ENCODE peak calls at places on chromosomes 12 and 14, in seven cellular contexts. R is HepG2, V is GM12878, S is HCT116, D is K562, W is H1, F is SK-N-SH. Z is an unnamed sample.

GRCh38 chr14:63598821-63599220 is 42.9 kb downstream of the WDR89 start:
- DNase-seq in F (no peak), D (no peak), V (no peak), R (no peak), S (no peak), W (no peak), Z (no peak)

GRCh38 chr12:56410768-56411167 is 38.5 kb downstream of the TIMELESS start:
- DNase-seq in S (no peak), W (no peak), D (no peak), V (no peak), F (no peak), R (no peak), Z (no peak)

GRCh38 chr12:89138048-89138852 is 214.1 kb downstream of the DUSP6 start:
- DNase-seq in V (no peak), D (no peak), W (no peak), F (no peak), R (no peak), S (no peak), Z (no peak)

GRCh38 chr12:108616941-108617858 is 16.5 kb downstream of the SELPLG start:
- DNase-seq in V (peak; percentile 93), D (no peak), F (no peak), S (no peak), R (no peak), W (no peak), Z (no peak)

GRCh38 chr14:36317650-36318049 is 2.8 kb downstream of the MBIP start:
- DNase-seq in S (no peak), W (no peak), V (no peak), R (no peak), F (no peak), D (no peak), Z (no peak)

GRCh38 chr12:62933220-62933870 is 1.6 kb downstream of the PPM1H start:
- DNase-seq in W (peak; percentile 77), D (peak; percentile 64), S (no peak), F (peak; percentile 16), V (no peak), R (peak; percentile 52), Z (peak; percentile 95)

GRCh38 chr12:63917864-63918742 is 73.6 kb downstream of the SRGAP1 start:
- DNase-seq in V (peak; percentile 41), R (peak; percentile 92), D (no peak), F (no peak), S (peak; percentile 91), W (no peak), Z (peak; percentile 41)

GRCh38 chr14:37257651-37258050 is 59.9 kb downstream of the MIPOL1 start:
- DNase-seq in F (no peak), S (no peak), W (no peak), V (no peak), R (no peak), D (no peak), Z (no peak)

GRCh38 chr12:68538722-68539614 is 71.7 kb upstream of the RAP1B start:
- DNase-seq in V (peak; percentile 59), D (peak; percentile 41), S (no peak), R (no peak), F (no peak), W (peak; percentile 51), Z (peak; percentile 21)

GRCh38 chr14:30227871-30228270 is 300.2 kb upstream of the PRKD1 start:
- DNase-seq in W (no peak), R (no peak), S (no peak), F (no peak), V (no peak), D (no peak), Z (no peak)

GRCh38 chr12:127108360-127109215 is 1158.4 kb upstream of the TMEM132C start:
- DNase-seq in V (no peak), W (peak; percentile 64), F (peak; percentile 62), D (peak; percentile 71), R (peak; percentile 15), S (peak; percentile 35), Z (peak; percentile 64)

GRCh38 chr12:105834496-105834895 is 304.3 kb downstream of the NUAK1 start:
- DNase-seq in F (no peak), R (no peak), S (no peak), W (no peak), D (no peak), V (no peak), Z (no peak)

GRCh38 chr14:103104654-103105511 is 10.4 kb downstream of the EXOC3L4 start:
- DNase-seq in S (no peak), D (peak; percentile 71), W (peak; percentile 93), V (no peak), R (no peak), F (peak; percentile 91), Z (peak; percentile 96)

GRCh38 chr14:67491741-67492504 is 3.4 kb upstream of the TMEM229B start:
- DNase-seq in V (no peak), W (no peak), D (no peak), S (no peak), F (peak; percentile 73), R (no peak), Z (peak; percentile 78)

DNA sequence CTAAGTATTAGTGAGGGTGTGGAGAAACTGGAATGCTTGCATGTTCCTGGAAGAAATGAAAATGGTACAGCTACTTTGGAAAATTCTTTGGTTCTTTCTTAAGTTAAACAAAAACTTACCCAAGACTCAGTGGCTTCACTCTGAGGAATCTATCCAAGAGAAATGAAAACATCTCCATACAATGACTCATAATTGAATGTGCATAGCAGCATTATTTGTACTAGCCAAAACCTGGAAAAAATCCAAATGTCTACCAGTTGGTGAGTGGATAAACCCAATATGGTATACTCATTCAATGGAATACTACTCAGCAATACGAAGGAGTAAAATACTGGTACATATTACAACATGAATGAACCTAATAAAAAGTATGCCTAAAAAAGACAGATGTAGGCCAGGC is 18.0 kb upstream of the CRACR2A start:
- DNase-seq in S (no peak), F (no peak), R (no peak), V (no peak), D (no peak), W (no peak), Z (peak; percentile 40)
- TF ChIP-seq JUND in S (no peak), F (no peak), R (no peak), V (no peak), D (no peak), W (no peak), Z (no peak)

DNA sequence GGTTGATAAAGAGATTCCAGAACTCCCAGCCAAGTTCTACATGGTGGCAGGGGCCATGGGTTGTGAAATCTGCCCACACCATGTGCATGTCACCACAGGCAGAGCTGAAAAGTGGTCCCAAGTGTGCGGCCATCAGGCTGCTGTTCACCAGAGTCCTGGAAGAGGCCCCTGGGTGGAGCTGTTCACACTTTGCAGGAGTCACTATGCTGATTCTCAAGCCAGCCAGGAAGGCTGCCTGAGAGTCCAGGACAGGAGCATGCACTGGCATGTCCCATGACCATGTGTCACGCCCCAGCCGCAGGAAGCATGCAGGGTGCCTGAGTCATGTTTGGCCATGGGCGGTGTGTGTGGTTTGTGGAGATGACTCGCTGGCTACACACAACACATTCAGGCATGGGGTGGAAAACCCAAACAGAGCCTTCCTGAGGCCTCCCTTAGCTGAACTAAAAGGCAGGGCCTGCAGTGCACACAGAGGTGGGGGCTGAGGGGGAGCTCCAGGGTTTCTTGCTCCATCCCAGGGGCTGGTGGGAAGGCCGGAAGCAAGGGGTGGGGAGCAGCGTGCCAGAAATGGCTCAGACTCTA is 19.5 kb downstream of the ABCB9 start:
- DNase-seq in S (peak; percentile 92), F (no peak), W (no peak), V (peak; percentile 59), R (peak; percentile 85), D (peak; percentile 54), Z (peak; percentile 76)
- TF ChIP-seq JUND in S (no peak), F (peak; percentile 83), W (no peak), V (no peak), R (no peak), D (peak; percentile 87), Z (no peak)

GRCh38 chr12:54004841-54005530 is 3.8 kb upstream of the HOXC8 start:
- DNase-seq in S (no peak), D (no peak), R (no peak), W (no peak), F (no peak), V (no peak), Z (no peak)

GRCh38 chr12:54006700-54007220 is 2.0 kb upstream of the HOXC8 start:
- DNase-seq in R (no peak), D (no peak), W (no peak), F (no peak), S (no peak), V (no peak), Z (no peak)

GRCh38 chr12:54005531-54005852 is 3.3 kb upstream of the HOXC8 start:
- DNase-seq in S (no peak), W (no peak), R (no peak), D (no peak), V (no peak), F (no peak), Z (no peak)

GRCh38 chr12:54007538-54008259 is 1.1 kb upstream of the HOXC8 start:
- DNase-seq in S (no peak), W (no peak), R (no peak), D (no peak), F (no peak), V (no peak), Z (no peak)

GRCh38 chr12:54005853-54006699 is 2.7 kb upstream of the HOXC8 start:
- DNase-seq in V (no peak), S (no peak), F (peak; percentile 93), R (peak; percentile 73), W (peak; percentile 98), D (peak; percentile 86), Z (peak; percentile 99)
- TF ChIP-seq JUND in V (no peak), S (no peak), F (no peak), R (no peak), W (no peak), D (peak; percentile 43), Z (no peak)

DNA sequence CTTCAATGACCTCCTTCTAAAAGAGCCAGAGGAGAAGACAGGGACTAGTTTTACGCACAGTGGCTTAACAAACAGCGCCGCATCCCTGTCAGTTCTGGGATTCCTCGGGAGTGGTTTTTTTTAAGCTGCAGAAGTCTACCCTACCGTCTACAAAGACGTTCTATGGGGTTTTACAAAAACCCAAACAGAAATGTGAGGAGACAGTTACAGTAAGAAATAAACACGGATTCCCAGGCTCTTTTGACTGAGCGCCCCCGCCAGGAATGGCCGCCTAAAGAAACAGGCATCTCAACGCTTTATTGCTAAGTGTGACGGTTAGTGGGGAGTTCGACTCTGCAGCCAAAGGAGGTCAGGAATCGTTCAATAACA is 484 bp downstream of the ALKBH1 start:
- DNase-seq in F (peak; percentile 49), D (peak; percentile 31), R (peak; percentile 14), W (no peak), S (no peak), V (no peak), Z (peak; percentile 81)
- TF ChIP-seq JUND in F (no peak), D (no peak), R (no peak), W (no peak), S (no peak), V (no peak), Z (no peak)